ENCODE peak calls at places on chromosome 17, in six cellular contexts. One of them, this sample, is unnamed.
A peak's percentile ranks its signal among the peaks of the same experiment; 100 is the strongest.

GRCh38 chr17:75639771-75640555 is 6.7 kb downstream of the SMIM5 start:
- DNase-seq in cardiac fibroblast: no peak
- DNase-seq in heart right ventricle: no peak
- DNase-seq in Panc1: no peak
- DNase-seq in Peyer's patch: no peak
- DNase-seq in kidney epithelial cell: no peak
- DNase-seq in this sample: no peak

GRCh38 chr17:35214631-35215273 is 20.6 kb upstream of the SLC35G3 start:
- DNase-seq in cardiac fibroblast: no peak
- DNase-seq in heart right ventricle: no peak
- DNase-seq in Panc1: no peak
- DNase-seq in Peyer's patch: no peak
- DNase-seq in kidney epithelial cell: no peak
- DNase-seq in this sample: no peak

GRCh38 chr17:12712941-12713340 is 47.3 kb downstream of the MYOCD start:
- DNase-seq in cardiac fibroblast: no peak
- DNase-seq in heart right ventricle: no peak
- DNase-seq in Panc1: no peak
- DNase-seq in Peyer's patch: no peak
- DNase-seq in kidney epithelial cell: no peak
- DNase-seq in this sample: no peak

GRCh38 chr17:75720656-75721462 is at the start of gene ITGB4:
- DNase-seq in cardiac fibroblast: no peak
- DNase-seq in heart right ventricle: peak; percentile 49
- DNase-seq in Panc1: no peak
- DNase-seq in Peyer's patch: peak; percentile 63
- DNase-seq in kidney epithelial cell: no peak
- DNase-seq in this sample: no peak

GRCh38 chr17:68288804-68289203 is 2.1 kb downstream of the SLC16A6 start:
- DNase-seq in cardiac fibroblast: no peak
- DNase-seq in heart right ventricle: no peak
- DNase-seq in Panc1: no peak
- DNase-seq in Peyer's patch: peak; percentile 25
- DNase-seq in kidney epithelial cell: no peak
- DNase-seq in this sample: no peak

GRCh38 chr17:223723-224471 is 42.4 kb upstream of the DOC2B start:
- DNase-seq in cardiac fibroblast: no peak
- DNase-seq in heart right ventricle: no peak
- DNase-seq in Panc1: no peak
- DNase-seq in Peyer's patch: no peak
- DNase-seq in kidney epithelial cell: no peak
- DNase-seq in this sample: no peak

GRCh38 chr17:9402590-9403199 is 172.9 kb downstream of the STX8 start:
- DNase-seq in cardiac fibroblast: peak; percentile 62
- DNase-seq in heart right ventricle: no peak
- DNase-seq in Panc1: no peak
- DNase-seq in Peyer's patch: no peak
- DNase-seq in kidney epithelial cell: no peak
- DNase-seq in this sample: peak; percentile 33

GRCh38 chr17:82316651-82317393 is 586 bp downstream of the CD7 start:
- DNase-seq in cardiac fibroblast: no peak
- DNase-seq in heart right ventricle: peak; percentile 8
- DNase-seq in Panc1: no peak
- DNase-seq in Peyer's patch: no peak
- DNase-seq in kidney epithelial cell: no peak
- DNase-seq in this sample: no peak

GRCh38 chr17:82544431-82545070 is 25.0 kb downstream of the FOXK2 start:
- DNase-seq in cardiac fibroblast: no peak
- DNase-seq in heart right ventricle: peak; percentile 66
- DNase-seq in Panc1: no peak
- DNase-seq in Peyer's patch: no peak
- DNase-seq in kidney epithelial cell: no peak
- DNase-seq in this sample: no peak

GRCh38 chr17:50169121-50169764 is 3.4 kb downstream of the SGCA start:
- DNase-seq in cardiac fibroblast: peak; percentile 81
- DNase-seq in heart right ventricle: peak; percentile 24
- DNase-seq in Panc1: peak; percentile 50
- DNase-seq in Peyer's patch: peak; percentile 62
- DNase-seq in kidney epithelial cell: no peak
- DNase-seq in this sample: peak; percentile 82

GRCh38 chr17:38600906-38601305 is 4.8 kb downstream of the SRCIN1 start:
- DNase-seq in cardiac fibroblast: no peak
- DNase-seq in heart right ventricle: no peak
- DNase-seq in Panc1: no peak
- DNase-seq in Peyer's patch: no peak
- DNase-seq in kidney epithelial cell: no peak
- DNase-seq in this sample: no peak

GRCh38 chr17:58530655-58531054 is 16.2 kb upstream of the MTMR4 start:
- DNase-seq in cardiac fibroblast: no peak
- DNase-seq in heart right ventricle: no peak
- DNase-seq in Panc1: no peak
- DNase-seq in Peyer's patch: no peak
- DNase-seq in kidney epithelial cell: no peak
- DNase-seq in this sample: no peak

DNA sequence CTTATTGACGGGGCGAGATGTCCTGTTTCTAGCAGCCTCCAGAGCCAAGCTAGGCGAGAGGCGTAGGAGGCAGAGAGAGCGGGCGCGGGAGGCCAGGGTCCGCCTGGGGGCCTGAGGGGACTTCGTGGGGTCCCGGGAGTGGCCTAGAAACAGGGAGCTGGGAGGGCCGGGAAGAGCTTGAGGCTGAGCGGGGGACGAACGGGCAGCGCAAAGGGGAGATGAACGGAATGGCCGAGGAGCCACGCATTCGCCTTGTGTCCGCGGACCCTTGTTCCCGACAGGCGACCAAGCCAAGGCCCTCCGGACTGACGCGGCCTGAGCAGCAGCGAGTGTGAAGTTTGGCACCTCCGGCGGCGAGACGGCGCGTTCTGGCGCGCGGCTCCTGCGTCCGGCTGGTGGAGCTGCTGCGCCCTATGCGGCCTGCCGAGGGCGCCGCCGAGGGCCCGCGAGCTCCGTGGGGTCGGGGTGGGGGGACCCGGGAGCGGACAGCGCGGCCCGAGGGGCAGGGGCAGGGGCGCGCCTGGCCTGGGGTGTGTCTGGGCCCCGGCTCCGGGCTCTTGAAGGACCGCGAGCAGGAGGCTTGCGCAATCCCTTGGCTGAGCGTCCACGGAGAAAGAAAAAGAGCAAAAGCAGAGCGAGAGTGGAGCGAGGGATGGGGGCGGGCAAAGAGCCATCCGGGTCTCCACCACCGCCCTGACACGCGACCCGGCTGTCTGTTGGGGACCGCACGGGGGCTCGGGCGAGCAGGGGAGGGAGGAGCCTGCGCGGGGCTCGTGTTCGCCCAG is 1.2 kb upstream of the CBX4 start:
- DNase-seq in cardiac fibroblast: peak; percentile 58
- DNase-seq in heart right ventricle: peak; percentile 70
- DNase-seq in Panc1: no peak
- DNase-seq in Peyer's patch: no peak
- DNase-seq in kidney epithelial cell: no peak
- DNase-seq in this sample: peak; percentile 69
- TF ChIP-seq CTCF in cardiac fibroblast: no peak
- TF ChIP-seq CTCF in heart right ventricle: no peak
- TF ChIP-seq CTCF in Panc1: no peak
- TF ChIP-seq CTCF in Peyer's patch: no peak
- TF ChIP-seq CTCF in kidney epithelial cell: peak; percentile 1
- TF ChIP-seq CTCF in this sample: no peak

GRCh38 chr17:63538693-63539595 is 11.3 kb upstream of the DCAF7 start:
- DNase-seq in cardiac fibroblast: no peak
- DNase-seq in heart right ventricle: no peak
- DNase-seq in Panc1: no peak
- DNase-seq in Peyer's patch: no peak
- DNase-seq in kidney epithelial cell: no peak
- DNase-seq in this sample: no peak
- H3K4me3 ChIP-seq in cardiac fibroblast: no peak overlapping the region
- H3K4me3 ChIP-seq in heart right ventricle: no peak overlapping the region
- H3K4me3 ChIP-seq in Panc1: peak overlapping the region; percentile 48
- H3K4me3 ChIP-seq in Peyer's patch: no peak overlapping the region
- H3K4me3 ChIP-seq in kidney epithelial cell: no peak overlapping the region
- H3K4me3 ChIP-seq in this sample: no peak overlapping the region

GRCh38 chr17:34178047-34178446 is 77.0 kb upstream of the CCL2 start:
- DNase-seq in cardiac fibroblast: peak; percentile 33
- DNase-seq in heart right ventricle: no peak
- DNase-seq in Panc1: no peak
- DNase-seq in Peyer's patch: no peak
- DNase-seq in kidney epithelial cell: no peak
- DNase-seq in this sample: no peak
- TF ChIP-seq CTCF in cardiac fibroblast: peak; percentile 7
- TF ChIP-seq CTCF in heart right ventricle: no peak
- TF ChIP-seq CTCF in Panc1: no peak
- TF ChIP-seq CTCF in Peyer's patch: no peak
- TF ChIP-seq CTCF in kidney epithelial cell: no peak
- TF ChIP-seq CTCF in this sample: no peak

GRCh38 chr17:79667746-79668145 is 56.9 kb upstream of the RBFOX3 start:
- DNase-seq in cardiac fibroblast: no peak
- DNase-seq in heart right ventricle: no peak
- DNase-seq in Panc1: no peak
- DNase-seq in Peyer's patch: no peak
- DNase-seq in kidney epithelial cell: no peak
- DNase-seq in this sample: no peak
- H3K4me3 ChIP-seq in cardiac fibroblast: no peak overlapping the region
- H3K4me3 ChIP-seq in heart right ventricle: no peak overlapping the region
- H3K4me3 ChIP-seq in Panc1: no peak overlapping the region
- H3K4me3 ChIP-seq in Peyer's patch: no peak overlapping the region
- H3K4me3 ChIP-seq in kidney epithelial cell: no peak overlapping the region
- H3K4me3 ChIP-seq in this sample: no peak overlapping the region

DNA sequence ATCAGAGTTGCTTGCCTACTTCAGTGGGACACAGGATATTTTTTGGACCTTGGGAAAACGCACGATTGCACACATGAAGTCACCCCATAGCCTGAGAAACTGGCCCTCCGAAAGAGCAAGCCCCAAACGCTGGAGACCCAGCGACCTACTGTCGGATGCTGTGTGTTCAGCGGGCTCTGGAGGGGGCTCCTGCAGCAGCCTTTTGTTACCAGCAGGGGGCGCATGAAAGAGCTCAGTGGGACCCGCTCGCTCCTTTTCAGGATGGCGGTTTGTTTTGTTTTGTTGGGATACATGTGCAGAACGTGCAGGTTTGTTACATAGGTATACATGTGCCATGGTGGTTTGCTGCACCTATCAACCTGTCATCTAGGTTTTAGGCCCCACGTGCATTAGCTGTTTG is 28.4 kb downstream of the MYH3 start:
- DNase-seq in cardiac fibroblast: no peak
- DNase-seq in heart right ventricle: no peak
- DNase-seq in Panc1: no peak
- DNase-seq in Peyer's patch: no peak
- DNase-seq in kidney epithelial cell: no peak
- DNase-seq in this sample: no peak
- TF ChIP-seq CTCF in cardiac fibroblast: peak; percentile 39
- TF ChIP-seq CTCF in heart right ventricle: peak; percentile 21
- TF ChIP-seq CTCF in Panc1: peak; percentile 68
- TF ChIP-seq CTCF in Peyer's patch: no peak
- TF ChIP-seq CTCF in kidney epithelial cell: no peak
- TF ChIP-seq CTCF in this sample: peak; percentile 41

DNA sequence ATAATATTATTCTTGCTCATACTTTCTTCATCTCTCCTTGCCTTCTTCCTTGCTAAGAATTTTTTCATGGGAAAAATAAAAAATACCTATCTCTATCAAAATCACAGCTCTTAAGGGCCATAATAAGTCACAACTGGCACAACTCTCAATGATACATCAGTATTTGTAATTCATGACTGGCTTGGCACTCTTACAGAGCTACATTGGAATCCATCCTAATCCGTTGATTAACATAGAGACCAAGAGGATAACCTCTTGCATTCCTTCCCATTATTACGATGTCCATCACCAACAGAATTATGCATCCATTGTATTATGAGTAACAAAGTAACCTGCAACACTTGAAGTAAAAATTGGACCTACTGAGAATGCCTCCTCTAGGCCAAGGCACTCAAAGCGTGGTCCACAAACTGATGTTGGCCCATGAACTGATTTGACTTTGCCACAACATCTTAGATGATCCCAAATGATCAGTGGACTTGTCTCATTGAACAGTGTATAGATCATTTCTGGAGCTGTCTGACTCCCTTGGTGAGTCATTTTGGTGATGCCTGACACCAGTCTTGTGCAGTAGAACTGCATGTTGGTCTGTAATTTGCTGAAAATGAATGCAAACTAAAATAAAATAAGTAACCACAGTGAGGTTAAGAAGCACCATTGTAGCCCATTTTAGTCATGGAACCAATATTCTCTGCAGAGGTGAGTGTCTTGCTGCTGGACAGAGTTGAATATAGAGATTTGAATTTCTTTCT is 163.2 kb downstream of the AXIN2 start:
- DNase-seq in cardiac fibroblast: no peak
- DNase-seq in heart right ventricle: no peak
- DNase-seq in Panc1: no peak
- DNase-seq in Peyer's patch: no peak
- DNase-seq in kidney epithelial cell: no peak
- DNase-seq in this sample: peak; percentile 35
- H3K4me3 ChIP-seq in cardiac fibroblast: no peak overlapping the region
- H3K4me3 ChIP-seq in heart right ventricle: no peak overlapping the region
- H3K4me3 ChIP-seq in Panc1: no peak overlapping the region
- H3K4me3 ChIP-seq in Peyer's patch: no peak overlapping the region
- H3K4me3 ChIP-seq in kidney epithelial cell: no peak overlapping the region
- H3K4me3 ChIP-seq in this sample: no peak overlapping the region

DNA sequence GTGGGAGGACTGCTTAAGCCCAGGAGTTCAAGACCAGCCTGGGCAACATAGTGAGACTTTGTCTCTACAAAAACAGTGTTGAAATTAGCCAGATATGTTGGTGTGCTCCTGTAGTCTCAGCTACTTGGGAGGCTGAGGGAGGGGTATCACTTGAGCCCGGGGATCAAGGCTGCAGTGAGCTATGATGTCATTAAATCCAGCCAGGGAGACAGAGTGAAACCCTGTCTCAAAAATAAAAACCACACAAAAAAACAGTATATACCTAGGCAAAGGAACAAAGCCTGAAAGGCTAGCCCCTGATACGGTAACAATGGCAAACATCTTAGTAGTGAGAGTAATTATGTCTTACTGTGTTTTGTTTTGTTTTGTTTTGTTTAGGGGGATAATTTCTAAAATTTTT is 38.0 kb downstream of the TOM1L2 start:
- DNase-seq in cardiac fibroblast: no peak
- DNase-seq in heart right ventricle: no peak
- DNase-seq in Panc1: no peak
- DNase-seq in Peyer's patch: no peak
- DNase-seq in kidney epithelial cell: no peak
- DNase-seq in this sample: no peak
- TF ChIP-seq CTCF in cardiac fibroblast: no peak
- TF ChIP-seq CTCF in heart right ventricle: no peak
- TF ChIP-seq CTCF in Panc1: no peak
- TF ChIP-seq CTCF in Peyer's patch: no peak
- TF ChIP-seq CTCF in kidney epithelial cell: no peak
- TF ChIP-seq CTCF in this sample: no peak